ENCODE peak calls at places on chromosomes 11 and 22, in nine cellular contexts. K is left ventricle myocardium inferior, H is Calu3, R is endothelial cell of umbilical vein, J is coronary artery, B is amniotic stem cell, A is NCI-H82, S is HTR-8/SVneo, L is NCI-H1092 treated with DMSO at 0.1 percent for 48 hours. W is an unnamed sample.

GRCh38 chr11:86176165-86176884 is 68.2 kb upstream of the EED start:
- DNase-seq in R (peak; percentile 36), K (no peak), S (no peak), J (no peak), H (peak; percentile 8), A (no peak), B (no peak), L (no peak), W (no peak)

GRCh38 chr11:134385774-134386565 is 26.1 kb downstream of the B3GAT1 start:
- DNase-seq in B (no peak), S (no peak), H (peak; percentile 17), L (peak; percentile 99), A (peak; percentile 41), J (no peak), R (no peak), K (no peak), W (no peak)

GRCh38 chr11:57668467-57668890 is 565 bp downstream of the ZDHHC5 start:
- DNase-seq in K (no peak), R (peak; percentile 39), H (no peak), A (no peak), B (no peak), S (no peak), L (peak; percentile 37), J (no peak), W (no peak)

GRCh38 chr22:33400061-33400840 is 342.1 kb upstream of the SYN3 start:
- DNase-seq in L (no peak), K (no peak), A (no peak), B (no peak), H (no peak), R (no peak), S (no peak), J (no peak), W (no peak)

GRCh38 chr11:122306776-122307479 is 190.9 kb upstream of the BLID start:
- DNase-seq in L (no peak), R (no peak), S (no peak), A (no peak), B (no peak), H (no peak), K (no peak), J (no peak), W (no peak)

GRCh38 chr11:83280256-83280655 is 5.9 kb downstream of the CCDC90B start:
- DNase-seq in B (no peak), A (no peak), K (no peak), R (no peak), L (no peak), S (no peak), H (no peak), J (no peak), W (no peak)

GRCh38 chr22:27518583-27519437 is 282.7 kb downstream of the MN1 start:
- DNase-seq in K (no peak), S (no peak), B (no peak), R (no peak), L (peak; percentile 7), A (no peak), J (no peak), H (no peak), W (no peak)

GRCh38 chr11:69166186-69167115 is 10.7 kb downstream of the SMIM38 start:
- DNase-seq in L (no peak), B (peak; percentile 78), R (peak; percentile 76), A (no peak), S (peak; percentile 90), H (peak; percentile 68), J (no peak), K (peak; percentile 30), W (no peak)

GRCh38 chr11:1763336-1763795 is 361 bp downstream of the CTSD start:
- DNase-seq in R (no peak), S (no peak), A (no peak), L (no peak), K (no peak), B (no peak), J (no peak), H (no peak), W (no peak)

GRCh38 chr22:50138988-50139387 is 31.5 kb upstream of the PANX2 start:
- DNase-seq in S (no peak), H (no peak), K (no peak), B (no peak), A (no peak), L (no peak), R (no peak), J (no peak), W (no peak)

GRCh38 chr11:12705874-12706273 is 31.7 kb downstream of the TEAD1 start:
- DNase-seq in K (no peak), L (no peak), J (no peak), H (no peak), A (no peak), S (no peak), R (no peak), B (no peak), W (no peak)

GRCh38 chr11:113124578-113124977 is 163.4 kb downstream of the NCAM1 start:
- DNase-seq in H (no peak), R (no peak), K (no peak), B (no peak), J (no peak), A (no peak), S (no peak), L (no peak), W (no peak)

GRCh38 chr11:119318240-119319135 is 1.6 kb upstream of the MCAM start:
- DNase-seq in L (peak; percentile 14), S (peak; percentile 58), K (no peak), J (peak; percentile 80), A (peak; percentile 35), H (no peak), B (no peak), R (peak; percentile 81), W (no peak)

GRCh38 chr11:440065-441042 is 1.5 kb downstream of the ANO9 start:
- DNase-seq in J (no peak), H (no peak), K (no peak), L (no peak), R (no peak), A (peak; percentile 21), B (no peak), S (no peak), W (peak; percentile 68)

GRCh38 chr11:130576146-130576545 is 127.7 kb downstream of the ADAMTS15 start:
- DNase-seq in L (no peak), S (no peak), B (no peak), A (no peak), R (no peak), J (no peak), H (no peak), K (no peak), W (no peak)

GRCh38 chr11:789951-790350 is at the start of gene CEND1:
- DNase-seq in R (no peak), A (peak; percentile 67), K (no peak), S (no peak), H (no peak), B (no peak), J (no peak), L (peak; percentile 15), W (no peak)

GRCh38 chr11:130645164-130645859 is 196.9 kb downstream of the ADAMTS15 start:
- DNase-seq in J (no peak), A (no peak), L (no peak), K (no peak), H (no peak), R (no peak), S (no peak), B (no peak), W (peak; percentile 46)

GRCh38 chr11:45217991-45218390 is 68.2 kb downstream of the SYT13 start:
- DNase-seq in S (no peak), H (no peak), B (no peak), L (no peak), A (no peak), J (no peak), K (no peak), R (no peak), W (no peak)

GRCh38 chr22:26466196-26466595 is 17.4 kb downstream of the HPS4 start:
- DNase-seq in K (no peak), L (no peak), H (no peak), J (no peak), A (no peak), B (no peak), R (no peak), S (no peak), W (no peak)

GRCh38 chr11:133576351-133576750 is 44.0 kb upstream of the OPCML start:
- DNase-seq in B (no peak), H (no peak), L (no peak), K (no peak), R (no peak), A (peak; percentile 53), S (no peak), J (no peak), W (no peak)

GRCh38 chr11:112830255-112830654 is 131.0 kb upstream of the NCAM1 start:
- DNase-seq in L (no peak), R (no peak), B (no peak), J (peak; percentile 55), A (no peak), S (no peak), K (no peak), H (no peak), W (no peak)

GRCh38 chr11:64234840-64235379 is 526 bp downstream of the VEGFB start:
- DNase-seq in A (peak; percentile 53), H (peak; percentile 67), R (no peak), S (peak; percentile 33), L (peak; percentile 57), B (no peak), J (no peak), K (peak; percentile 57), W (peak; percentile 78)

GRCh38 chr22:21839765-21840140 is 27.7 kb downstream of the MAPK1 start:
- DNase-seq in L (no peak), A (no peak), B (no peak), K (no peak), S (no peak), J (no peak), R (no peak), H (no peak), W (no peak)